ENCODE peak calls at places on chromosomes 2 and 18, in four cellular contexts. O, T, X and C are unnamed samples.

GRCh38 chr2:56871641-56872040 is 687.9 kb downstream of the CCDC85A start:
- DNase-seq in O (no peak), T (no peak), X (no peak), C (no peak)

GRCh38 chr2:26651458-26652155 is 10.4 kb upstream of the CIB4 start:
- DNase-seq in O (no peak), T (no peak), X (no peak), C (no peak)

GRCh38 chr2:159737292-159737916 is 25.1 kb downstream of the MARCHF7 start:
- DNase-seq in O (no peak), T (no peak), X (no peak), C (no peak)

GRCh38 chr2:98476192-98476868 is 31.7 kb downstream of the INPP4A start:
- DNase-seq in O (no peak), T (no peak), X (no peak), C (no peak)

GRCh38 chr2:54709341-54709809 is 14.1 kb upstream of the EML6 start:
- DNase-seq in O (peak; percentile 7), T (no peak), X (no peak), C (no peak)

GRCh38 chr18:32771169-32771751 is 1.6 kb downstream of the KLHL14 start:
- DNase-seq in O (no peak), T (no peak), X (peak; percentile 48), C (no peak)

GRCh38 chr2:104412384-104412783 is 441.5 kb upstream of the POU3F3 start:
- DNase-seq in O (no peak), T (no peak), X (peak; percentile 45), C (peak; percentile 24)

GRCh38 chr2:10286216-10287037 is 16.3 kb upstream of the HPCAL1 start:
- DNase-seq in O (no peak), T (no peak), X (no peak), C (no peak)

GRCh38 chr18:7918696-7919095 is 351.6 kb downstream of the PTPRM start:
- DNase-seq in O (no peak), T (no peak), X (no peak), C (no peak)

GRCh38 chr2:9775999-9776685 is 67.1 kb upstream of the TAF1B start:
- DNase-seq in O (no peak), T (no peak), X (no peak), C (no peak)

GRCh38 chr2:54106631-54107454 is 8.6 kb upstream of the ACYP2 start:
- DNase-seq in O (peak; percentile 69), T (peak; percentile 50), X (peak; percentile 84), C (peak; percentile 34)

GRCh38 chr2:189347540-189347939 is 93.7 kb upstream of the WDR75 start:
- DNase-seq in O (peak; percentile 87), T (peak; percentile 88), X (no peak), C (peak; percentile 97)

GRCh38 chr2:111896007-111896406 is 2.4 kb upstream of the MERTK start:
- DNase-seq in O (no peak), T (no peak), X (no peak), C (no peak)

GRCh38 chr2:26542194-26542455 is 64.2 kb upstream of the OTOF start:
- DNase-seq in O (no peak), T (no peak), X (no peak), C (no peak)

GRCh38 chr18:22591231-22591630 is 173.5 kb upstream of the CTAGE1 start:
- DNase-seq in O (no peak), T (peak; percentile 16), X (no peak), C (peak; percentile 83)

DNA sequence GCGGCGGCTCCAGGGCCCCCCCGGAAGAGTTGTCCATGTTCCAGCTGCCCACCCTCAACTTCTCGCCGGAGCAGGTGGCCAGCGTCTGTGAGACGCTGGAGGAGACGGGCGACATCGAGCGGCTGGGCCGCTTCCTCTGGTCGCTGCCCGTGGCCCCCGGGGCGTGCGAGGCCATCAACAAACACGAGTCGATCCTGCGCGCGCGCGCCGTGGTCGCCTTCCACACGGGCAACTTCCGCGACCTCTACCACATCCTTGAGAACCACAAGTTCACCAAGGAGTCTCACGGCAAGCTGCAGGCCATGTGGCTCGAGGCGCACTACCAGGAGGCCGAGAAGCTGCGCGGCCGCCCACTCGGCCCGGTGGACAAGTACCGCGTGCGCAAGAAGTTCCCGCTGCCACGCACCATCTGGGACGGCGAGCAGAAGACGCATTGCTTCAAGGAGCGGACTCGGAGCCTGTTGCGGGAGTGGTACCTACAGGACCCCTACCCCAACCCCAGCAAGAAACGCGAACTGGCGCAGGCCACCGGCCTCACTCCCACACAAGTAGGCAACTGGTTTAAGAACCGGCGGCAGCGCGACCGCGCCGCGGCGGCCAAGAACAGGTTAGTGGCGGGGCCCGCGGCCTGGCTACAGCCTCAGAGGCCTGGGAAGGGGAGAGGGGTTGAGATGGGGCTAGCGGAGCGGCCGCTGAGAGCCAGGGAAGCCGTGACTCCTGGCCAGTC is 965 bp downstream of the SIX3 start:
- DNase-seq in O (peak; percentile 22), T (no peak), X (no peak), C (no peak)
- H3K4me3 ChIP-seq in O (no peak overlapping the region), T (no peak overlapping the region), X (no peak overlapping the region), C (no peak overlapping the region)

GRCh38 chr2:63486861-63487290 is 101.4 kb downstream of the WDPCP start:
- DNase-seq in O (peak; percentile 6), T (no peak), X (no peak), C (no peak)
- TF ChIP-seq CTCF in O (no peak), T (no peak), X (peak; percentile 39), C (peak; percentile 3)

GRCh38 chr2:46335404-46335965 is 38.3 kb downstream of the EPAS1 start:
- DNase-seq in O (peak; percentile 88), T (peak; percentile 73), X (no peak), C (no peak)
- H3K4me3 ChIP-seq in O (peak overlapping the region; percentile 29), T (peak overlapping the region; percentile 29), X (no peak overlapping the region), C (no peak overlapping the region)

DNA sequence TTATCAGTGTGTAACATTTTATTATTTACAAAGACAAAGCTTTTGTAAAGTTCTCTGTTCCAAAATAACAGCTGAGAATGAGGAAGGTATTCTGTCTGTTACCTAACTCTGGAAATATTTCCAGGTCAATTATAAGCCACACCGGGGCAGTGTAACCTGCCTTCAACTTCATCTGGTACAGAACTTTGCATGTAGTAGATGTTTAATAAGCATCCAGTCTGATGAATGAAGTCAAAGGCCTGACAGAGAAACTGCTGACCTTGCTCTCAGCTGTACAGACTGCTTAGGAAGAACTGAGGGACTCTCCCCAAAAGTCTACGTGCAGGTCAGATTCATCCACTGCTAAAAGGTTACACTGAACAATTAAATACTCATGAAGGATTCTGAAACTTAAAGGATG is 43.3 kb downstream of the WDFY1 start:
- DNase-seq in O (no peak), T (no peak), X (peak; percentile 33), C (no peak)
- TF ChIP-seq CTCF in O (no peak), T (no peak), X (peak; percentile 56), C (no peak)

GRCh38 chr2:240596491-240596931 is 10.0 kb downstream of the CAPN10 start:
- DNase-seq in O (no peak), T (no peak), X (no peak), C (no peak)
- H3K4me3 ChIP-seq in O (no peak overlapping the region), T (no peak overlapping the region), X (no peak overlapping the region), C (no peak overlapping the region)